ENCODE peak calls at places on chromosome 11, in four cellular contexts. A is HCT116, W is A549, R is ovary. D is an unnamed sample.

GRCh38 chr11:100776212-100776896 is 89.3 kb downstream of the ARHGAP42 start:
- DNase-seq in W (peak; percentile 96), A (peak; percentile 82), R (no peak), D (no peak)

GRCh38 chr11:93737904-93738612 is 3.2 kb downstream of the TAF1D start:
- DNase-seq in R (no peak), A (no peak), W (no peak), D (no peak)

GRCh38 chr11:31932879-31933278 is 121.8 kb upstream of the PAX6 start:
- DNase-seq in A (no peak), W (no peak), R (no peak), D (no peak)

GRCh38 chr11:113201055-113201818 is 113.1 kb upstream of the TTC12 start:
- DNase-seq in A (no peak), W (no peak), R (no peak), D (no peak)

GRCh38 chr11:79043726-79044125 is 397.1 kb downstream of the TENM4 start:
- DNase-seq in R (no peak), A (no peak), W (no peak), D (no peak)

GRCh38 chr11:95175969-95176368 is 55.0 kb downstream of the SESN3 start:
- DNase-seq in A (no peak), W (no peak), R (no peak), D (no peak)

GRCh38 chr11:109026891-109027489 is 362.1 kb downstream of the DDX10 start:
- DNase-seq in A (no peak), W (no peak), R (no peak), D (no peak)

GRCh38 chr11:27058456-27058855 is 17.8 kb downstream of the BBOX1 start:
- DNase-seq in W (no peak), A (no peak), R (no peak), D (no peak)

GRCh38 chr11:43685483-43685882 is 4.9 kb downstream of the HSD17B12 start:
- DNase-seq in A (no peak), W (peak; percentile 5), R (no peak), D (no peak)

GRCh38 chr11:117597083-117597482 is 199.9 kb downstream of the DSCAML1 start:
- DNase-seq in A (peak; percentile 12), R (no peak), W (peak; percentile 38), D (no peak)

GRCh38 chr11:91091564-91091963 is 868.7 kb upstream of the CHORDC1 start:
- DNase-seq in R (no peak), A (no peak), W (no peak), D (no peak)

GRCh38 chr11:44817207-44817944 is 90.6 kb downstream of the TSPAN18 start:
- DNase-seq in R (no peak), W (no peak), A (no peak), D (no peak)

GRCh38 chr11:79708319-79708928 is 267.6 kb upstream of the TENM4 start:
- DNase-seq in R (no peak), A (no peak), W (peak; percentile 31), D (no peak)

GRCh38 chr11:83241291-83241946 is 44.7 kb downstream of the CCDC90B start:
- DNase-seq in A (peak; percentile 69), R (no peak), W (peak; percentile 76), D (no peak)

GRCh38 chr11:102453286-102453797 is 777 bp upstream of the TMEM123 start:
- DNase-seq in W (no peak), A (no peak), R (no peak), D (no peak)

GRCh38 chr11:79081441-79082124 is 359.2 kb downstream of the TENM4 start:
- DNase-seq in W (no peak), A (no peak), R (no peak), D (no peak)

GRCh38 chr11:24747275-24748251 is 250.7 kb downstream of the LUZP2 start:
- DNase-seq in R (no peak), A (no peak), W (no peak), D (no peak)

GRCh38 chr11:127042445-127042844 is 41.9 kb upstream of the KIRREL3 start:
- DNase-seq in R (no peak), W (no peak), A (no peak), D (no peak)

GRCh38 chr11:12416552-12416951 is 39.2 kb downstream of the PARVA start:
- DNase-seq in R (no peak), A (no peak), W (no peak), D (no peak)

GRCh38 chr11:65437436-65438227 is 15.0 kb downstream of the NEAT1 start:
- DNase-seq in A (no peak), W (peak; percentile 41), R (no peak), D (no peak)

GRCh38 chr11:65439331-65440181 is 17.0 kb downstream of the NEAT1 start:
- DNase-seq in R (no peak), A (no peak), W (peak; percentile 33), D (no peak)

GRCh38 chr11:65442952-65443351 is 20.4 kb downstream of the NEAT1 start:
- DNase-seq in W (peak; percentile 37), R (no peak), A (no peak), D (no peak)

GRCh38 chr11:65438257-65439151 is 15.9 kb downstream of the NEAT1 start:
- DNase-seq in A (no peak), W (peak; percentile 16), R (no peak), D (no peak)

GRCh38 chr11:65440831-65441499 is 18.4 kb downstream of the NEAT1 start:
- DNase-seq in W (peak; percentile 38), R (no peak), A (no peak), D (no peak)
- TF ChIP-seq POLR2A in W (no peak), R (no peak), A (no peak), D (peak; percentile 16)

GRCh38 chr11:64248578-64248977 is 1.8 kb upstream of the PPP1R14B start:
- DNase-seq in A (no peak), R (no peak), W (no peak), D (no peak)
- H3K4me1 ChIP-seq in A (peaks cover 76% of the 10 kb centered on the region), R (peaks cover 15% of the 10 kb centered on the region), W (peaks cover 44% of the 10 kb centered on the region), D (peaks cover 47% of the 10 kb centered on the region)

GRCh38 chr11:61810671-61811175 is 6.1 kb downstream of the FADS1 start:
- DNase-seq in W (no peak), A (no peak), R (no peak), D (no peak)
- TF ChIP-seq POLR2A in W (no peak), A (no peak), R (no peak), D (no peak)

GRCh38 chr11:96219981-96220623 is 122.9 kb downstream of the MAML2 start:
- DNase-seq in R (no peak), W (peak; percentile 11), A (no peak), D (no peak)

GRCh38 chr11:96217206-96217605 is 125.8 kb downstream of the MAML2 start:
- DNase-seq in R (no peak), W (no peak), A (no peak), D (no peak)

GRCh38 chr11:96221244-96222070 is 121.5 kb downstream of the MAML2 start:
- DNase-seq in R (no peak), W (no peak), A (no peak), D (no peak)

GRCh38 chr11:96218013-96218412 is 125.0 kb downstream of the MAML2 start:
- DNase-seq in R (no peak), A (no peak), W (no peak), D (no peak)

DNA sequence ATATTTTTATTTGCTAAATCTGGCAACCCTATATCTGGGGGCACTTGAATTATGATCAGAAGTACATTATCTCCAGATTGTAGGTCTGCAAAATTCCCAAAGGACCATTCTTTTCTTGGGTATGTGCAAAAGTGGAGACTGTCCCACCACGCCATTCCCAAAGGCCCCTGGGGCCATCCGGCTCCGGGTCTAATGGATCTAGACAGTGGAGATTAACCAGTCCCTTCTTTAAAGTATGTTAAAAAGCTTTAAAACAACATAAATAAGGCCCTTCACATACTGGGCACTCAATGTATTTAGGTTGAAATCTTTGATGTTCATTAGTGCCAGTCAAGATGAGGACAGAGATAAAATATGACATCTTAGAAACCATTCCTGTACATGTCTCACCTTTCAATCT is 124.1 kb downstream of the MAML2 start:
- DNase-seq in A (no peak), W (no peak), R (no peak), D (no peak)
- H3K4me1 ChIP-seq in A (no peaks in the 10 kb centered on the region), W (peaks cover 35% of the 10 kb centered on the region), R (peaks cover 10% of the 10 kb centered on the region), D (peaks cover 17% of the 10 kb centered on the region)

GRCh38 chr11:67355023-67355793 is 1.9 kb upstream of the POLD4 start:
- DNase-seq in W (peak; percentile 40), A (no peak), R (peak; percentile 61), D (no peak)
- TF ChIP-seq POLR2A in W (no peak), A (no peak), R (no peak), D (no peak)

GRCh38 chr11:29634744-29635143 is 382.1 kb downstream of the KCNA4 start:
- DNase-seq in A (no peak), W (no peak), R (no peak), D (no peak)
- H3K4me1 ChIP-seq in A (no peaks in the 10 kb centered on the region), W (no peaks in the 10 kb centered on the region), R (no peaks in the 10 kb centered on the region), D (no peaks in the 10 kb centered on the region)

GRCh38 chr11:65551572-65552398 is 6.4 kb downstream of the LTBP3 start:
- DNase-seq in R (peak; percentile 46), W (peak; percentile 81), A (peak; percentile 64), D (peak; percentile 58)

GRCh38 chr11:65554842-65555395 is 3.2 kb downstream of the LTBP3 start:
- DNase-seq in R (no peak), W (no peak), A (no peak), D (no peak)

GRCh38 chr11:65552413-65552951 is 5.7 kb downstream of the LTBP3 start:
- DNase-seq in W (no peak), R (no peak), A (no peak), D (no peak)

GRCh38 chr11:65554057-65554818 is 3.9 kb downstream of the LTBP3 start:
- DNase-seq in W (no peak), A (no peak), R (no peak), D (no peak)

GRCh38 chr11:65553301-65554001 is 4.7 kb downstream of the LTBP3 start:
- DNase-seq in W (no peak), R (peak; percentile 41), A (no peak), D (no peak)
- TF ChIP-seq POLR2A in W (no peak), R (no peak), A (no peak), D (no peak)

GRCh38 chr11:121365304-121365703 is 72.7 kb downstream of the SC5D start:
- DNase-seq in R (no peak), W (no peak), A (no peak), D (no peak)

GRCh38 chr11:121366038-121366437 is 73.5 kb downstream of the SC5D start:
- DNase-seq in W (no peak), A (no peak), R (no peak), D (no peak)

GRCh38 chr11:121367434-121367833 is 74.9 kb downstream of the SC5D start:
- DNase-seq in R (no peak), W (no peak), A (no peak), D (no peak)

GRCh38 chr11:121368504-121368903 is 75.9 kb downstream of the SC5D start:
- DNase-seq in R (no peak), A (no peak), W (no peak), D (no peak)

GRCh38 chr11:121366970-121367369 is 74.4 kb downstream of the SC5D start:
- DNase-seq in R (no peak), A (no peak), W (no peak), D (no peak)
- H3K4me1 ChIP-seq in R (peaks cover 7% of the 10 kb centered on the region), A (no peaks in the 10 kb centered on the region), W (no peaks in the 10 kb centered on the region), D (no peaks in the 10 kb centered on the region)